ENCODE peak calls at places on chromosomes 2 and 18, in eight cellular contexts. Q is heart left ventricle, S is uterus, N is HCT116, J is K562, A is spleen, C is esophagus squamous epithelium, L is suprapubic skin. W is an unnamed sample.

GRCh38 chr2:113283704-113284284 is 5.1 kb upstream of the PAX8 start:
- DNase-seq in A (peak), N (peak), S (peak), L (peak), Q (peak), J (no peak), C (no peak), W (peak)

GRCh38 chr2:98952971-98953370 is 16.9 kb upstream of the CRACDL start:
- DNase-seq in A (no peak), J (no peak), S (no peak), N (no peak), Q (no peak), C (no peak), L (no peak), W (no peak)

GRCh38 chr2:50582164-50582563 is 449.8 kb downstream of the NRXN1 start:
- DNase-seq in L (no peak), J (no peak), N (no peak), A (peak), Q (no peak), S (no peak), C (no peak), W (no peak)

GRCh38 chr2:218445602-218446001 is 26.7 kb downstream of the VIL1 start:
- DNase-seq in A (no peak), Q (no peak), N (no peak), C (no peak), L (no peak), S (no peak), J (no peak), W (no peak)

GRCh38 chr2:171334946-171335345 is 98.8 kb downstream of the METTL8 start:
- DNase-seq in C (no peak), J (no peak), A (no peak), Q (no peak), L (no peak), N (no peak), S (no peak), W (no peak)

GRCh38 chr18:323253-323622 is 55.4 kb upstream of the THOC1 start:
- DNase-seq in N (no peak), Q (no peak), S (no peak), L (no peak), A (no peak), J (no peak), C (no peak), W (no peak)

GRCh38 chr18:46469186-46469915 is 187.7 kb downstream of the LOXHD1 start:
- DNase-seq in N (no peak), J (no peak), L (no peak), C (no peak), S (no peak), A (no peak), Q (no peak), W (no peak)

GRCh38 chr2:9975805-9976447 is 24.4 kb downstream of the GRHL1 start:
- DNase-seq in C (no peak), N (peak), J (peak), Q (peak), A (no peak), L (no peak), S (peak), W (no peak)

GRCh38 chr2:73963385-73964120 is 21.2 kb upstream of the TET3 start:
- DNase-seq in J (no peak), Q (no peak), S (no peak), N (no peak), A (no peak), C (no peak), L (no peak), W (no peak)

DNA sequence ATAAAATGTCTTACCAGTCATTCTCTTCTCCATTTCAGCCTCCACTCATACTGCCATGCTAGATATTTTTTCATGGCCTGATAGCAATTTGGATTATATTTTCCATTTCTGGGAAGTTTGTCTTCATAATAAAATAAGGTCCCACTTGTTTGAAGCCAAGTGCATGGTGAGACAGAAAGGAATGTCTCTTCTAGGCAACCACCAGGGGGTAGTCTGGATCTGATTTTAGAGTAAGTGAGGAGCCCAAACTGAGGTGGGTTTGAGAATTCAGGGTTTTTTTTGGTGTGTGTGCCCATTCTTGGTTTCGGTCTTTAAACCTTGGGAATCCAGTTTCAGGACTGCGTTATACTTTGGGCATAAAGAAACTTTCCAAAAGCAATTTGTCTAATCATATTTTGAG is 315.5 kb downstream of the RPRM start:
- DNase-seq in C (no peak), Q (no peak), L (no peak), N (peak), S (peak), A (no peak), J (no peak), W (no peak)
- TF ChIP-seq CTCF in C (peak), Q (no peak), L (no peak), N (peak), S (peak), A (peak), J (no peak), W (peak)

DNA sequence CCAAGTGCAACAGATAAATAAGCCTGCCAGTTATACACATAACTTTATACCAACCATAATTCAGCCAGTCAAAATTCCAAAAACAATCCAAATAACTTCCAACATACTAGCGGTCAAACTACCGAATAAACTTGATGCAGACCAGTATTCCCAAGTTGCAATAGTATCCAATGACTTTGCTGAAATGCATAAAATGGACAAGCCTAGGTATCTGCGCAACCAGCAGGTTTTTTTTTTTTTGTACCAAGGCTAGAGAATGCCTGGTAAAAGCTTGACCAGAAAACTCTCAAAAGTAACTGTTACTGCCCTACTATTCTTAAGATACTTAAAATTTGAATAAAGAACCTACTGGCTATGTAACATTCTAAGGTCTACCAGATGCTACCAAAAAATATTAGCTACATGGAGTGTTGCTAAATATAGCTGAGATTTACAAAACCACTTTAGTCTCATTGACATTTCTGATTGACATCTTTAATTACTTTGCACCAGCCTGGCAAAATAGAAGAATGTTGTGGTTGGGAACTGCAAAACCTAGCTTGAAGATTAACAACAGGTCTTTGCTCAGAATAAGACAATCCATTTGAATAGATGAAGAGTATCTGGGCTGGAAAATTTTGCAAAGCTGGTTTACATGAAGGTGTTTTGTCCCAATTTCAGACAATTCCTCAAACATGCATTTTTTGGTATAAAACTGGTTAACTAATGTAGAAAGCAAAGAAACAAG is 7.3 kb downstream of the SRSF7 start:
- DNase-seq in N (no peak), L (no peak), A (no peak), Q (no peak), J (no peak), C (no peak), S (no peak), W (no peak)
- TF ChIP-seq POLR2A in N (no peak), L (no peak), A (no peak), Q (no peak), J (peak), C (no peak), S (no peak), W (no peak)

DNA sequence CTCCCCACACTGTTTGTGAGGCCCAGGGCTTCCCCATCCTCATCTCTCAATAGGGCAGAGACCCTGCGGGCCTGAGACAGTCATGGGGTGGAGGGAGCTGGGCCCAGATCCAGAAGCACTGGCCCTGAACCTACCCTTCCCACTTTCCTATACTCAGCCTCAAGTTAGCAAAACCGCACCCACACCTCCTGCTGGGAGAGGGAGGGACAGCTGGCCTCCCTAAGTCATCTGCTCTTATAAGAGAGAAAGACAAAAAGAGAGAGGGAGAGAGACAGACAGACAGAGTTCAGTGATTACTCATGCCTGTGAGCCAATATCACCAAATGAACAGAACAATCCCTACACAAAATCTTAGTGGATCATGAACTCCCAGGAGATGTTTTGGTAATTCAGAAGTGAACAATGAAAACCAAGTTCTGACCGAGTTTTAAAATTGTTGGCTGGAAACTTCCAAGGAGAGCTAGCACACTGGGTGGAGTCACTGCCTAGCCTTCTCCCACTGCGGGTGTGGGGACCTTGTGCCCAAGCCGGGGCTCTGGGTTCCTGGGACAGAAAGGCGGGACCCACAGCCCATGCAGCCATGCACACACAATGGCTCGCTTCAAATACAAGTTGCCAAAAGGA is 130.5 kb downstream of the PXDN start:
- DNase-seq in L (no peak), N (no peak), C (no peak), S (no peak), A (no peak), J (no peak), Q (peak), W (no peak)
- TF ChIP-seq CTCF in L (no peak), N (no peak), C (no peak), S (no peak), A (no peak), J (no peak), Q (no peak), W (no peak)

DNA sequence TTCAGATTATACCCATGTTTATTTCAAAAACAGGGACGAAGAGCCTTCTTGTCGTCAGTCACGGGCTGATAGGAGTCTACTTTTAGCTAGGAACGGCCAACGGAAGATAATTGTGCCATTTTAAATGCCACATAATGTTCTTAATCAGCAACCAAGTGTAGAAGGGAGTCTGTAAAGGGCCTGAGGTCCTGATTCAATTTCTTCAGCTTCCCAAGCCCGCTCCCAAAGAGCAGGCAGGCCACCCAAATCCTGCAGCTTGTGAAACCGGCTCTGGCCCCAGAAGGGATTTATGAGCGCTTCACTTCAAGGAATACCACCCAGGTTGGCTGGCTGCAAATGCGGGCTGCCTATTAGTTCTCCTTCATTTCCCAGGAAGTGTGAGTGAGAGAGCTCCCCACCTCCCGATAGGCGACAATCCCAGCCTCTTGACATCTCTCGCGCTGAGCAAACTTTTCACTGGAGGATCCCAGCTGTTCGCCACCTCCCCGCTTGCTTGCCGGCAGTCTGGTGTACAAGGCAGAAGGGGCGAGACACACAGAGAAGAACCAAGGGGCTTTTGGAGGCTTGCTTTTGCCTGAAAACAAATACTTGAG is 272.9 kb downstream of the CDH20 start:
- DNase-seq in L (peak), J (no peak), A (no peak), N (no peak), S (peak), C (no peak), Q (peak), W (no peak)
- TF ChIP-seq POLR2A in L (no peak), J (no peak), A (no peak), N (no peak), S (no peak), C (no peak), Q (no peak), W (no peak)

GRCh38 chr2:20051518-20052228 is at the start of gene LAPTM4A:
- DNase-seq in S (peak), C (peak), J (peak), N (peak), A (peak), L (peak), Q (peak), W (peak)
- TF ChIP-seq CTCF in S (peak), C (peak), J (no peak), N (no peak), A (peak), L (no peak), Q (no peak), W (peak)

W was measured in sigmoid colon.